ENCODE peak calls at places on chromosomes 5 and 9, in five cellular contexts. T, J, A, Q and Y are unnamed samples.

GRCh38 chr9:134987376-134987775 is 69.7 kb upstream of the FCN1 start:
- DNase-seq in T (no peak), Q (no peak), A (no peak), J (no peak), Y (no peak)

GRCh38 chr5:113489299-113489698 is 1.0 kb upstream of the MCC start:
- DNase-seq in A (peak; percentile 28), Q (no peak), J (peak; percentile 23), T (no peak), Y (peak; percentile 98)

GRCh38 chr5:39742916-39743315 is 318.1 kb upstream of the DAB2 start:
- DNase-seq in T (no peak), A (no peak), Q (no peak), J (no peak), Y (no peak)

GRCh38 chr5:125499969-125500368 is 753.5 kb upstream of the ZNF608 start:
- DNase-seq in J (no peak), Q (no peak), A (no peak), T (no peak), Y (no peak)

GRCh38 chr5:5156461-5157082 is 16.4 kb downstream of the ADAMTS16 start:
- DNase-seq in Q (no peak), J (no peak), A (peak; percentile 27), T (no peak), Y (no peak)

GRCh38 chr9:81530407-81530810 is 158.9 kb downstream of the TLE1 start:
- DNase-seq in Q (no peak), J (no peak), T (peak; percentile 31), A (no peak), Y (no peak)

GRCh38 chr5:180787711-180788431 is 14.7 kb downstream of the MGAT1 start:
- DNase-seq in Q (no peak), J (no peak), A (no peak), T (no peak), Y (peak; percentile 32)

GRCh38 chr9:77176106-77176505 is 1.2 kb upstream of the VPS13A start:
- DNase-seq in J (no peak), Q (no peak), A (no peak), T (no peak), Y (no peak)

GRCh38 chr5:1720396-1721110 is 79.1 kb downstream of the MRPL36 start:
- DNase-seq in Q (no peak), A (no peak), J (no peak), T (no peak), Y (no peak)

GRCh38 chr9:91837982-91838731 is 111.9 kb downstream of the ROR2 start:
- DNase-seq in Q (no peak), A (no peak), T (peak; percentile 75), J (no peak), Y (no peak)

GRCh38 chr9:81370096-81370495 is 319.3 kb downstream of the TLE1 start:
- DNase-seq in Q (no peak), A (no peak), T (no peak), J (no peak), Y (no peak)

GRCh38 chr5:172559004-172559932 is 81.8 kb upstream of the NEURL1B start:
- DNase-seq in Q (no peak), J (no peak), A (peak; percentile 58), T (peak; percentile 59), Y (peak; percentile 66)

GRCh38 chr9:109020982-109021511 is 7.7 kb upstream of the CTNNAL1 start:
- DNase-seq in T (no peak), J (no peak), A (no peak), Q (no peak), Y (no peak)

GRCh38 chr9:76365028-76365427 is 29.2 kb downstream of the RFK start:
- DNase-seq in T (no peak), J (no peak), Q (no peak), A (no peak), Y (peak; percentile 40)

GRCh38 chr5:65753189-65753588 is 31.2 kb downstream of the NLN start:
- DNase-seq in T (no peak), Q (no peak), J (no peak), A (no peak), Y (no peak)

GRCh38 chr9:135609366-135609955 is 29.9 kb downstream of the GLT6D1 start:
- DNase-seq in Q (no peak), T (no peak), A (no peak), J (no peak), Y (no peak)

GRCh38 chr5:4653475-4653874 is 486.7 kb upstream of the ADAMTS16 start:
- DNase-seq in Q (no peak), J (no peak), A (no peak), T (no peak), Y (no peak)

GRCh38 chr9:76725885-76726284 is 38.4 kb upstream of the PCA3 start:
- DNase-seq in J (no peak), Q (no peak), T (no peak), A (no peak), Y (no peak)

GRCh38 chr5:143217065-143217803 is 186.3 kb downstream of the NR3C1 start:
- DNase-seq in J (no peak), A (no peak), Q (no peak), T (no peak), Y (peak; percentile 60)
- TF ChIP-seq CTCF in J (peak; percentile 15), A (no peak), Q (no peak), T (no peak), Y (no peak)

DNA sequence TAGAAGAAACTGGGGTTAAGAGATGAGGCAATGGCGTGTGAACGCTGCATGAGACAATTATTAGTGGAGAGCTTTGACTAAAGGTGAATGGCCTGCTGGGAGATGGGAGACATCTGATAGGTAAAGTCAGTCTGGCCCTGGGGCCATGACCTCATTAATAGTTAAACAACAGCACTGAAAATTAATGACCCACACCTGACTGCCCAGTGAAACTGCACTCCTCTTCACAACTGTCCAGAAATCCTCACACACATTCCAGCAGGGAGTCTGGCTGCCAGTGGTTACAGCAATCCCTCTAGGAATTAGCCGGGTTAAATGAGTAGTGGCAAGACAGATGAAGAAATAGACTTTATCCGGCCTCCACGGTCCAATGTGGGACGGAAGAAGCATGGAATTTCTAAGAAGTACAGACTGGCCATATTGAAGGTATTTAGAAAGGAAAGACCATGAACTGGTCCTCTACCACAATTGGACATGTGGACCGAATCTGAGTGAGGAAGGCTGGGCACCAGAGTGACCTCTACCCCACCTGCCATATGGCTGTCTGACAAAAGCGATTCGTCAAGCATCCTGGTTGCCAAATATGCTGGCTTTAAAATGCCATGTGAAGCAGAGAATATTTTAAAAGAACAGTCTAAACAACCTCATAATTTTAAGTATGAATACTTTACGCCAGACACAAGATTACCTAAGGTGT is 138.4 kb downstream of the EFNA5 start:
- DNase-seq in Q (no peak), A (no peak), T (no peak), J (no peak), Y (no peak)
- TF ChIP-seq CTCF in Q (no peak), A (no peak), T (no peak), J (no peak), Y (no peak)

DNA sequence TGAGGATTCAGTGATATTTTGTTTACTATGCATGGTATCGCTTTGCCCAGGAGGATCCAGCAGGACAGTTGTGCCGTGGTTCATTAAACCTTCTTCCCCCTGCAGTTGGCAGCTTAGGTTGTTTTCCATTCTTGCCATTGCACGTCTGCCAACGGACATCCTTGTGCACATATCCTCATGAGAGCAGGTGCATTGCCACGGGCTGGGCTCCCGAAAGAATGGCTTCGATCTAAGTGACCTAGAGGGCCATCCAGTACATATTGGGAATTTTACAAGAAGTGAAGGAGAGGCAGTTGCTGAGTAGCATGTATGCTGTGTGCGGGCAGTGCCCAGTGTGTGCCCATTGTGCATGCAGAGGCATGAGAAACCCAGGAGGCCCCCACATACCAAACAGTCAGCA is 22.1 kb downstream of the HRH2 start:
- DNase-seq in A (no peak), T (no peak), J (no peak), Q (no peak), Y (no peak)
- TF ChIP-seq CTCF in A (no peak), T (no peak), J (no peak), Q (no peak), Y (no peak)

DNA sequence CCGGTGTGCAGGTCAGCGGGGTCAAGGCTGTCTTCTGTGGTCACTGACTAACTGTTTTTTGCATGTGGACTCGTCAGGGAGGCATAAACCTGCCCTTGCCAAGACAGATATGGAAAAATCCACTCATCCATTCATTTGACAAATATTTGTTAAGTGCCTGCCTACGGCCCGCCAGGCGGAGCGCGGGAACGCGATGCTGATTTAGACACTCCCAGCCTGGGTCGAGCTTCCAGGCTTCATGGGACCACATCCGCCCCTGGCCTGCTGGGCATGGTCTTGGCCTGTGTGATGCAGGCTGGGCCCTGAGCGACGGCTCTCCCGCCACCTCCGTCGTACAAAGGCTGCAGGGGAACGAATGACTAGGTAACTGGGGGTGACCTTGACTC is 18.1 kb downstream of the MYMK start:
- DNase-seq in Q (no peak), T (no peak), A (peak; percentile 45), J (no peak), Y (peak; percentile 87)
- TF ChIP-seq CTCF in Q (no peak), T (no peak), A (no peak), J (no peak), Y (peak; percentile 25)

GRCh38 chr5:8869932-8870331 is 675.9 kb downstream of the SEMA5A start:
- DNase-seq in Q (no peak), T (no peak), J (no peak), A (no peak), Y (no peak)

GRCh38 chr5:8861764-8862163 is 684.1 kb downstream of the SEMA5A start:
- DNase-seq in A (no peak), J (no peak), Q (no peak), T (peak; percentile 15), Y (no peak)

GRCh38 chr5:8864053-8864452 is 681.8 kb downstream of the SEMA5A start:
- DNase-seq in J (no peak), A (no peak), Q (no peak), T (no peak), Y (peak; percentile 35)

GRCh38 chr5:8870349-8870748 is 675.5 kb downstream of the SEMA5A start:
- DNase-seq in Q (no peak), A (no peak), T (no peak), J (no peak), Y (no peak)

DNA sequence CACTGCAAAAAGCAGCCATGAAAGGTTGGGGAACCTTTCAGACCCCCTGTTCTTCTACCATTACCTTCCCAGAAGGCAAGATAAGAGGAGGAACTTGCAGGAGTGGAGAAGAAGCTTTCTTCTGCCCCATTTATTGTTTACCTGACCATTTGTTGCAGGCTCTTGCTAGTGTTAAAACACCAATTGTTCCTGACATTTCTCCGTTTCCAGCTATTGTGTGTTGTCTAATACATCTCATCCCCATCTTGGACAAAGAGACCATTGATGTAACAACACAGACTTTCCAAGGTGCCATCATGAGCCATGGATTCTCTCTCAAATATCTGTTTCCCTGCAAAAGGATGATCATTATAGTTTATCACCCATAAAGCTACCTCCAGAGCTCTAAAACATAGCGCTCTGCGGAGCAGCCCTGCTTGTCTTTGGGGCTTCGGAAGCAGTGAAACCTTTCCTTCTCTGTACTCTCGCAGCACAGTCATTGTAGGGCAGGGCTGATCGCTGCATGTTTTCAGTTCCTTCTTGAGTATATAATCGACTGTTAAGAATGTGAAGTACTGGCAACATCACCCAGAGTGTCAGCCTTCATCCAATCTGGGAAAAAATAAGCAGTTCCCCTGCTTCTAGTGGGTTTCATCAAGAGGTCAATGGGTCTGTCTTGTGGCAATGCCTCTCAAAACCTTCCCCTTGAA is 680.0 kb downstream of the SEMA5A start:
- DNase-seq in T (no peak), Q (no peak), A (no peak), J (no peak), Y (no peak)
- TF ChIP-seq CTCF in T (no peak), Q (no peak), A (no peak), J (no peak), Y (no peak)

DNA sequence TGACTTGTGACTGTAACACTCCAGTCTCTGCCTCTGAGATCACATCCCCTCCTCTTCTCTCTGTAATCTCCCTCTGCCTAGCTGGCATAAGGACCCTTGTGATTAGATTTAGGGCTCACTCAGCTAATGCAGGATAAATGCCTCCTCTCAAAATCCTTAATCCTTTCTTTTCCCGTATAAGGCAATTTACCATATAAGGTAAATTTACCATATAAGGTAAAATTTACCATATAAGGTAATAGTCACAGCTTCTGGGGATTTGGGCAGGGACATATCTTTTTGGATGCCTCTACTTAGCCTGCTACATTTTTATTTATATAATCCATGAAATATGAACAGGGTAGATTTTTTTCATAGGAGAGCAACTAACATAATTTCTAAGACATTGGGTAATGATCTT is 318.0 kb upstream of the PUM3 start:
- DNase-seq in Q (no peak), A (no peak), J (no peak), T (no peak), Y (no peak)
- TF ChIP-seq CTCF in Q (no peak), A (no peak), J (no peak), T (no peak), Y (no peak)